ENCODE peak calls at places on chromosome 3, in five cellular contexts. G is stimulated activated CD8-positive, alpha-beta memory T cell treated with anti-CD3 and anti-CD28 coated beads, Interleukin-4, amount 100 ng/mL, for 24 hours; R is CD4-positive, alpha-beta T cell; M is iPS-NIHi11; K is RKO. W is an unnamed sample.

GRCh38 chr3:128283429-128283828 is 130.1 kb downstream of the EEFSEC start:
- DNase-seq in G (no peak), R (no peak), M (no peak), K (no peak), W (no peak)

GRCh38 chr3:150286390-150287147 is 121.5 kb upstream of the TSC22D2 start:
- DNase-seq in G (no peak), R (no peak), M (peak), K (peak), W (peak)

GRCh38 chr3:94130690-94131089 is 67.8 kb downstream of the NSUN3 start:
- DNase-seq in G (no peak), R (no peak), M (no peak), K (no peak), W (no peak)

GRCh38 chr3:75655501-75655904 is 8.6 kb upstream of the FRG2C start:
- DNase-seq in G (no peak), R (no peak), M (peak), K (no peak), W (no peak)

GRCh38 chr3:12658593-12659058 is 5.3 kb downstream of the RAF1 start:
- DNase-seq in G (no peak), R (no peak), M (no peak), K (peak), W (no peak)

GRCh38 chr3:127572735-127573134 is 17.8 kb downstream of the TPRA1 start:
- DNase-seq in G (no peak), R (no peak), M (no peak), K (no peak), W (no peak)

GRCh38 chr3:178536271-178537079 is at the start of gene KCNMB2:
- DNase-seq in G (no peak), R (no peak), M (no peak), K (no peak), W (no peak)

GRCh38 chr3:88810455-88810854 is 297.0 kb upstream of the EPHA3 start:
- DNase-seq in G (no peak), R (no peak), M (no peak), K (peak), W (no peak)

GRCh38 chr3:58041826-58042324 is 33.7 kb downstream of the FLNB start:
- DNase-seq in G (no peak), R (no peak), M (no peak), K (no peak), W (no peak)

GRCh38 chr3:171055336-171056178 is 29.0 kb upstream of the SLC2A2 start:
- DNase-seq in G (no peak), R (no peak), M (no peak), K (no peak), W (no peak)

GRCh38 chr3:28606283-28606682 is 257.7 kb upstream of the AZI2 start:
- DNase-seq in G (no peak), R (no peak), M (no peak), K (no peak), W (no peak)

GRCh38 chr3:15276028-15276717 is 56.2 kb downstream of the SH3BP5 start:
- DNase-seq in G (no peak), R (no peak), M (no peak), K (no peak), W (peak)

GRCh38 chr3:156217674-156218352 is 97.4 kb downstream of the KCNAB1 start:
- DNase-seq in G (no peak), R (no peak), M (no peak), K (no peak), W (no peak)

GRCh38 chr3:179181993-179182551 is 33.9 kb downstream of the PIK3CA start:
- DNase-seq in G (no peak), R (no peak), M (no peak), K (peak), W (no peak)

GRCh38 chr3:49276475-49277356 is at the start of gene C3orf62:
- DNase-seq in G (peak), R (peak), M (peak), K (no peak), W (peak)

GRCh38 chr3:160180581-160181216 is 44.5 kb upstream of the C3orf80 start:
- DNase-seq in G (no peak), R (no peak), M (no peak), K (no peak), W (no peak)

GRCh38 chr3:98594630-98594961 is 1.2 kb upstream of the CPOX start:
- DNase-seq in G (no peak), R (no peak), M (no peak), K (no peak), W (peak)

GRCh38 chr3:13657660-13658435 is 108.9 kb downstream of the FBLN2 start:
- DNase-seq in G (peak), R (peak), M (peak), K (no peak), W (peak)

GRCh38 chr3:184275961-184276910 is at the start of gene ECE2:
- DNase-seq in G (no peak), R (no peak), M (peak), K (no peak), W (no peak)